ENCODE peak calls at places on chromosomes 12 and 14, in five cellular contexts. L is fibroblast of lung, G is GM23248, M is endothelial cell of umbilical vein, T is A549. J is an unnamed sample.
A peak's percentile ranks its signal among the peaks of the same experiment; 100 is the strongest.

GRCh38 chr14:36068777-36069534 is 107.6 kb downstream of the PTCSC3 start:
- DNase-seq in T (no peak), L (peak; percentile 26), M (no peak), G (peak; percentile 72), J (peak; percentile 92)

GRCh38 chr12:6927379-6927991 is at the start of gene ATN1:
- DNase-seq in T (peak; percentile 59), L (peak; percentile 87), M (peak; percentile 83), G (peak; percentile 76), J (peak; percentile 69)

GRCh38 chr14:102902523-102903247 is 19.8 kb upstream of the AMN start:
- DNase-seq in G (no peak), T (no peak), M (no peak), L (no peak), J (no peak)

GRCh38 chr12:116587270-116587669 is 28.1 kb downstream of the MAP1LC3B2 start:
- DNase-seq in L (no peak), M (no peak), G (no peak), T (no peak), J (no peak)

GRCh38 chr14:69424139-69424923 is 25.8 kb downstream of the SLC39A9 start:
- DNase-seq in M (no peak), L (peak; percentile 12), T (no peak), G (peak; percentile 48), J (peak; percentile 37)

GRCh38 chr14:50647753-50648152 is 20.4 kb downstream of the SAV1 start:
- DNase-seq in M (peak; percentile 7), G (peak; percentile 53), T (no peak), L (peak; percentile 68), J (no peak)

GRCh38 chr14:88310457-88310856 is 12.6 kb downstream of the KCNK10 start:
- DNase-seq in G (no peak), M (no peak), L (no peak), T (no peak), J (no peak)

GRCh38 chr12:114695305-114695592 is 11.3 kb upstream of the TBX3 start:
- DNase-seq in T (no peak), M (no peak), L (no peak), G (no peak), J (no peak)

GRCh38 chr12:2853626-2854025 is 3.2 kb downstream of the TEX52 start:
- DNase-seq in G (peak; percentile 92), M (peak; percentile 69), L (peak; percentile 72), T (peak; percentile 92), J (peak; percentile 49)

GRCh38 chr12:48542300-48542928 is 17.0 kb downstream of the OR8S1 start:
- DNase-seq in G (peak; percentile 47), M (peak; percentile 41), T (peak; percentile 21), L (peak; percentile 27), J (peak; percentile 2)

GRCh38 chr12:112705037-112705632 is 86.4 kb upstream of the RPH3A start:
- DNase-seq in L (no peak), T (no peak), M (no peak), G (no peak), J (no peak)

GRCh38 chr14:75452900-75453816 is 25.3 kb downstream of the JDP2 start:
- DNase-seq in G (peak; percentile 96), M (peak; percentile 45), T (peak; percentile 56), L (peak; percentile 95), J (peak; percentile 75)

GRCh38 chr14:85248881-85249635 is 280.9 kb upstream of the FLRT2 start:
- DNase-seq in L (peak; percentile 38), T (no peak), M (no peak), G (peak; percentile 67), J (no peak)

GRCh38 chr14:77721437-77721836 is 13.5 kb downstream of the SLIRP start:
- DNase-seq in M (no peak), T (no peak), G (no peak), L (no peak), J (no peak)

GRCh38 chr14:20476795-20477194 is 7.6 kb downstream of the PNP start:
- DNase-seq in T (no peak), M (no peak), L (no peak), G (no peak), J (no peak)

GRCh38 chr12:78571953-78572352 is 292.6 kb upstream of the SYT1 start:
- DNase-seq in L (no peak), M (no peak), T (no peak), G (no peak), J (no peak)

GRCh38 chr12:19527876-19528275 is 88.6 kb downstream of the AEBP2 start:
- DNase-seq in G (no peak), L (no peak), M (peak; percentile 45), T (no peak), J (no peak)

GRCh38 chr14:22566845-22567244 is 22.2 kb downstream of the DAD1 start:
- DNase-seq in T (no peak), G (no peak), M (peak; percentile 41), L (no peak), J (no peak)

GRCh38 chr12:57092529-57092862 is 3.6 kb downstream of the NAB2 start:
- DNase-seq in G (no peak), T (no peak), M (no peak), L (no peak), J (no peak)

GRCh38 chr14:93970589-93970966 is 5.8 kb downstream of the ASB2 start:
- DNase-seq in T (peak; percentile 31), G (peak; percentile 36), M (no peak), L (no peak), J (no peak)

GRCh38 chr12:117316336-117316735 is 45.1 kb downstream of the NOS1 start:
- DNase-seq in L (no peak), M (no peak), G (no peak), T (no peak), J (no peak)

GRCh38 chr12:12461923-12462315 is 100.7 kb downstream of the DUSP16 start:
- DNase-seq in G (no peak), L (no peak), T (no peak), M (no peak), J (no peak)

GRCh38 chr14:89598548-89599186 is 181.6 kb upstream of the FOXN3 start:
- DNase-seq in G (peak; percentile 13), T (no peak), L (peak; percentile 50), M (no peak), J (no peak)

GRCh38 chr14:75854247-75854799 is 127.5 kb downstream of the TGFB3 start:
- DNase-seq in T (no peak), L (peak; percentile 81), G (peak; percentile 16), M (no peak), J (no peak)

GRCh38 chr14:67429651-67430205 is 17.8 kb upstream of the PLEK2 start:
- DNase-seq in T (no peak), M (no peak), G (no peak), L (no peak), J (no peak)

GRCh38 chr12:1791104-1791927 is 29.0 kb upstream of the LRTM2 start:
- DNase-seq in M (peak; percentile 74), T (peak; percentile 60), G (peak; percentile 82), L (peak; percentile 76), J (peak; percentile 23)

GRCh38 chr14:60812987-60813386 is 78.4 kb downstream of the MNAT1 start:
- DNase-seq in L (no peak), M (no peak), G (no peak), T (no peak), J (no peak)

GRCh38 chr14:60815371-60815770 is 80.8 kb downstream of the MNAT1 start:
- DNase-seq in L (no peak), T (no peak), G (no peak), M (no peak), J (no peak)

GRCh38 chr14:60819575-60819974 is 85.0 kb downstream of the MNAT1 start:
- DNase-seq in M (no peak), T (no peak), G (no peak), L (no peak), J (no peak)

DNA sequence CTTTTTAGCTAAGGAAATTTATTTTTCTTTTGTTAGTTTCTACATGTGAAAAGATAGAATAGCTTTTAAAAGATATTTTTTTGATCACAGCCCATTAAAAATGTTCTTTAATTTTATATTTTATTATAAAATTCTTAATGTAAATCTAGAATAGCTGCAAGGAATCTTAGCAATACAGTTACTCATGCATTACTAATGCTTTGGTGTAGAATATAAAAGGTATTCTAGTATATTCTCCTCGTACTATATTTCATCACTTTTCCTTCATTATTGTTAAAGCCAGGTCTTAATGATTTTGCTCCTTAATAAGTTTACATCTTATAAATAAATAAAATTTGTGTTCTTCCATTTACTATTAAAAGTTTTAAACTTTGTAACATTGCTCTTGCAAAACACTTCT is 82.6 kb downstream of the MNAT1 start:
- DNase-seq in L (no peak), M (no peak), T (no peak), G (peak; percentile 20), J (no peak)
- H3K4me2 ChIP-seq in L (no peak overlapping the region), M (no peak overlapping the region), T (no peak overlapping the region), G (no peak overlapping the region), J (no peak overlapping the region)

GRCh38 chr12:131220007-131220685 is 266.4 kb downstream of the ADGRD1 start:
- DNase-seq in M (no peak), L (no peak), G (no peak), T (no peak), J (no peak)
- H3K9me3 ChIP-seq in M (no peaks in the 10 kb centered on the region), L (no peaks in the 10 kb centered on the region), G (no peaks in the 10 kb centered on the region), T (no peaks in the 10 kb centered on the region), J (no peaks in the 10 kb centered on the region)

GRCh38 chr12:124613151-124613585 is 45.8 kb upstream of the NCOR2 start:
- DNase-seq in T (no peak), L (peak; percentile 73), M (peak; percentile 73), G (peak; percentile 66), J (peak; percentile 69)

GRCh38 chr12:124617615-124618014 is 50.2 kb upstream of the NCOR2 start:
- DNase-seq in L (no peak), T (no peak), M (no peak), G (no peak), J (no peak)

GRCh38 chr12:124618291-124618902 is 51.0 kb upstream of the NCOR2 start:
- DNase-seq in T (no peak), M (no peak), G (no peak), L (no peak), J (no peak)

GRCh38 chr12:124614512-124615292 is 47.3 kb upstream of the NCOR2 start:
- DNase-seq in L (no peak), T (no peak), M (no peak), G (no peak), J (no peak)

DNA sequence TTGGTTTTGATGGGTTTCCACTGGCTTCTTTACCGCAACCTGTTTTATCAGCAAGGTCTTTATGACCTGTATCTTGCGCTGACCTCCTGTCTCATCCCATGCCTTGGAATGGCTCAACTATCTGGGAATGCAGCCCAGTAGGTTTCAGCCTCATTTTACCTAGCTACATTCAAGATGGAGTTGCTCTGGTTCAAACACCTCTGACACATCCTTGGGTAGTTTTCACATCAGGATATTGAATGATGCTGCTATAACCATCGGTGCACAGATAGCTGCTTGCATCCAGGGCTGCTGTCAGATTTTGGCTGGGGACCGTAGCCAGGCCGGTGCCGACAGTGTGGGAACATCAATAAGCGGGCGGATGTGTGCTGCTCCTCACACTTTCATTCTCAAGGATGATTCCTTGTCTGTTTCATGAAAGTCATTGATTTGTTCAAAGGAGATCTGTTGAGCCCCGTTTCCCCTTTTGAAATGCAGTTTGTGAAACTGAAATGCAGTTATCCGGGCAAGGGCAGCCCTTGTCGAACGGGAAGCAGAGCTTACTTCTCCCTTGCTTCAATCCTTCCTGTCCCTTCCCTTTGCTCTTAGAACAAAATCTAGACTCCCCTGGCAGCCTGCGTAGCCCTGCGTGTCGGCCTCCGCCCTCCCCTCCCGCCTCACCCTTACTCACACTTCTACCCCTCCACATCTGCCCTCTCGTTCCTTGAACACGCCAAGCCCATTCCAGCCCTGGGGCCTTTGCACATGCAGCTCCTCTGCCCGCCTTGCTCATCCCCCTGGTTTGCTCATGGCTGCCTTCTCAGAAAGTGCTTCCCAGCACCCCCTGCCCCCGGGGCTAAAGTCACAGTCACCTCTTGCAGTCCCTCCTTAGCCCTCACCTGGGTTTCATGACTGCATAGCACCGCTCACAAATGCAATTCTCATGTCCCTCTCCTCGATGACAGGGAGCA is 49.3 kb upstream of the NCOR2 start:
- DNase-seq in L (no peak), M (no peak), T (no peak), G (peak; percentile 49), J (no peak)
- H3K4me2 ChIP-seq in L (no peak overlapping the region), M (no peak overlapping the region), T (no peak overlapping the region), G (no peak overlapping the region), J (no peak overlapping the region)

GRCh38 chr12:22904485-22904884 is 279.5 kb downstream of the ETNK1 start:
- DNase-seq in T (no peak), G (no peak), M (no peak), L (no peak), J (no peak)
- H3K9me3 ChIP-seq in T (no peaks in the 10 kb centered on the region), G (no peaks in the 10 kb centered on the region), M (no peaks in the 10 kb centered on the region), L (no peaks in the 10 kb centered on the region), J (no peaks in the 10 kb centered on the region)